ENCODE peak calls at places on chromosomes 4 and X, in nine cellular contexts. W is fibroblast of lung; T is frontal cortex; C is astrocyte of the cerebellum; I is cardiac fibroblast; H is adrenal gland; O is activated CD8-positive, alpha-beta T cell treated with anti-CD3 and anti-CD28 coated beads, Interleukin-2, amount 10 ng/mL, durations not matched to agents 7 days and 5 days; L is EL; U is HFFc6. D is an unnamed sample.

GRCh38 chr4:98530572-98530971 is 127.8 kb downstream of the TSPAN5 start:
- DNase-seq in W (no peak), T (no peak), C (no peak), I (no peak), H (no peak), O (no peak), L (no peak), U (no peak), D (no peak)

GRCh38 chrX:115588180-115588579 is 27.2 kb downstream of the PLS3 start:
- DNase-seq in W (no peak), T (no peak), C (no peak), I (no peak), H (no peak), O (no peak), L (no peak), U (no peak), D (no peak)

GRCh38 chrX:118100091-118100490 is 16.5 kb downstream of the KLHL13 start:
- DNase-seq in W (no peak), T (no peak), C (no peak), I (no peak), H (no peak), O (no peak), L (no peak), U (no peak), D (no peak)

GRCh38 chr4:103451341-103451740 is 253.2 kb upstream of the CENPE start:
- DNase-seq in W (no peak), T (no peak), C (no peak), I (no peak), H (no peak), O (no peak), L (no peak), U (no peak), D (no peak)

GRCh38 chrX:40152706-40153334 is 55.1 kb upstream of the BCOR start:
- DNase-seq in W (no peak), T (no peak), C (no peak), I (no peak), H (no peak), O (no peak), L (peak), U (no peak), D (peak)

GRCh38 chr4:139887378-139887801 is 221.8 kb downstream of the MGST2 start:
- DNase-seq in W (no peak), T (no peak), C (no peak), I (no peak), H (no peak), O (no peak), L (no peak), U (no peak), D (no peak)

GRCh38 chr4:158032733-158033415 is 140.0 kb downstream of the GASK1B start:
- DNase-seq in W (no peak), T (no peak), C (no peak), I (no peak), H (no peak), O (no peak), L (no peak), U (no peak), D (no peak)

GRCh38 chr4:1216869-1217294 is 32.0 kb downstream of the CTBP1 start:
- DNase-seq in W (no peak), T (no peak), C (no peak), I (no peak), H (no peak), O (peak), L (no peak), U (no peak), D (no peak)

GRCh38 chr4:5381981-5382441 is 326.3 kb downstream of the EVC2 start:
- DNase-seq in W (peak), T (no peak), C (no peak), I (peak), H (no peak), O (no peak), L (peak), U (peak), D (peak)

GRCh38 chrX:129741880-129742758 is 3.3 kb downstream of the XPNPEP2 start:
- DNase-seq in W (no peak), T (no peak), C (no peak), I (no peak), H (no peak), O (no peak), L (no peak), U (no peak), D (no peak)

GRCh38 chrX:33188286-33188685 is 23.1 kb downstream of the DMD start:
- DNase-seq in W (no peak), T (no peak), C (no peak), I (no peak), H (no peak), O (no peak), L (no peak), U (no peak), D (no peak)

GRCh38 chrX:120015145-120016067 is 62.1 kb downstream of the RHOXF2B start:
- DNase-seq in W (no peak), T (no peak), C (no peak), I (no peak), H (peak), O (no peak), L (no peak), U (no peak), D (no peak)

GRCh38 chrX:55240788-55241187 is 20.6 kb downstream of the PAGE5 start:
- DNase-seq in W (no peak), T (no peak), C (no peak), I (no peak), H (no peak), O (no peak), L (no peak), U (no peak), D (no peak)

GRCh38 chr4:1258457-1258856 is 9.5 kb upstream of the CTBP1 start:
- DNase-seq in W (no peak), T (no peak), C (no peak), I (no peak), H (no peak), O (no peak), L (no peak), U (no peak), D (no peak)

GRCh38 chrX:2767631-2768455 is 16.0 kb downstream of the XG start:
- DNase-seq in W (peak), T (no peak), C (no peak), I (peak), H (peak), O (no peak), L (peak), U (peak), D (peak)

GRCh38 chr4:15948826-15949225 is 10.3 kb upstream of the FGFBP1 start:
- DNase-seq in W (peak), T (no peak), C (no peak), I (no peak), H (no peak), O (no peak), L (no peak), U (no peak), D (no peak)

GRCh38 chr4:153555730-153556440 is 89.7 kb downstream of the TMEM131L start:
- DNase-seq in W (peak), T (no peak), C (peak), I (peak), H (peak), O (no peak), L (peak), U (peak), D (peak)

GRCh38 chrX:57364145-57364544 is 77.6 kb downstream of the FAAH2 start:
- DNase-seq in W (no peak), T (no peak), C (no peak), I (no peak), H (no peak), O (no peak), L (no peak), U (no peak), D (no peak)

GRCh38 chrX:67723580-67724351 is 179.9 kb downstream of the AR start:
- DNase-seq in W (no peak), T (no peak), C (no peak), I (no peak), H (no peak), O (no peak), L (no peak), U (no peak), D (no peak)

GRCh38 chr4:23773884-23774636 is 115.8 kb downstream of the PPARGC1A start:
- DNase-seq in W (no peak), T (no peak), C (no peak), I (no peak), H (no peak), O (no peak), L (no peak), U (no peak), D (no peak)

GRCh38 chr4:92305148-92305877 is 1.5 kb downstream of the GRID2 start:
- DNase-seq in W (peak), T (peak), C (peak), I (peak), H (peak), O (no peak), L (peak), U (no peak), D (no peak)

GRCh38 chr4:71974681-71975080 is 57.1 kb upstream of the NPFFR2 start:
- DNase-seq in W (peak), T (no peak), C (peak), I (peak), H (no peak), O (no peak), L (peak), U (no peak), D (peak)

GRCh38 chr4:3515646-3516045 is 16.6 kb downstream of the LRPAP1 start:
- DNase-seq in W (no peak), T (no peak), C (no peak), I (no peak), H (no peak), O (no peak), L (no peak), U (no peak), D (no peak)

GRCh38 chr4:83074086-83074704 is 39.2 kb downstream of the COPS4 start:
- DNase-seq in W (peak), T (peak), C (peak), I (peak), H (peak), O (peak), L (peak), U (peak), D (peak)

GRCh38 chr4:11904117-11904535 is 475.4 kb upstream of the HS3ST1 start:
- DNase-seq in W (peak), T (no peak), C (no peak), I (peak), H (peak), O (no peak), L (no peak), U (no peak), D (no peak)

GRCh38 chr4:138494931-138495330 is 252.8 kb upstream of the SLC7A11 start:
- DNase-seq in W (peak), T (no peak), C (no peak), I (peak), H (no peak), O (no peak), L (peak), U (peak), D (peak)

GRCh38 chr4:128583753-128584712 is 225.5 kb upstream of the JADE1 start:
- DNase-seq in W (no peak), T (no peak), C (no peak), I (no peak), H (no peak), O (no peak), L (no peak), U (no peak), D (no peak)

GRCh38 chrX:37361596-37361995 is 12.4 kb downstream of the PRRG1 start:
- DNase-seq in W (peak), T (no peak), C (no peak), I (no peak), H (no peak), O (no peak), L (peak), U (no peak), D (no peak)

GRCh38 chrX:9899640-9900075 is 67.5 kb upstream of the CLDN34 start:
- DNase-seq in W (peak), T (peak), C (no peak), I (peak), H (no peak), O (no peak), L (peak), U (peak), D (peak)

GRCh38 chrX:132834741-132835140 is 123.7 kb downstream of the HS6ST2 start:
- DNase-seq in W (no peak), T (no peak), C (no peak), I (no peak), H (no peak), O (no peak), L (no peak), U (no peak), D (no peak)

GRCh38 chr4:4416981-4417380 is 30.1 kb downstream of the NSG1 start:
- DNase-seq in W (no peak), T (no peak), C (no peak), I (no peak), H (no peak), O (no peak), L (no peak), U (no peak), D (no peak)

GRCh38 chr4:185286571-185286970 is 77.2 kb downstream of the SNX25 start:
- DNase-seq in W (peak), T (no peak), C (no peak), I (no peak), H (no peak), O (no peak), L (peak), U (peak), D (no peak)

GRCh38 chr4:123621072-123621705 is 224.6 kb downstream of the SPRY1 start:
- DNase-seq in W (peak), T (no peak), C (peak), I (peak), H (no peak), O (no peak), L (no peak), U (no peak), D (peak)

GRCh38 chrX:72685810-72686465 is 28.2 kb downstream of the PHKA1 start:
- DNase-seq in W (peak), T (no peak), C (no peak), I (no peak), H (no peak), O (no peak), L (no peak), U (no peak), D (no peak)

GRCh38 chr4:8221985-8222384 is 22.9 kb downstream of the SH3TC1 start:
- DNase-seq in W (no peak), T (no peak), C (no peak), I (no peak), H (no peak), O (no peak), L (no peak), U (no peak), D (no peak)

GRCh38 chrX:74431807-74432206 is 10.5 kb downstream of the SLC16A2 start:
- DNase-seq in W (no peak), T (no peak), C (no peak), I (no peak), H (no peak), O (no peak), L (no peak), U (no peak), D (no peak)

GRCh38 chrX:102976290-102976689 is 39.2 kb downstream of the RAB40AL start:
- DNase-seq in W (peak), T (no peak), C (no peak), I (no peak), H (no peak), O (no peak), L (peak), U (peak), D (no peak)

GRCh38 chr4:148026022-148026421 is 294.1 kb downstream of the ARHGAP10 start:
- DNase-seq in W (peak), T (no peak), C (peak), I (peak), H (no peak), O (no peak), L (peak), U (peak), D (no peak)

GRCh38 chrX:45322382-45322781 is 121.7 kb upstream of the DIPK2B start:
- DNase-seq in W (peak), T (peak), C (peak), I (peak), H (peak), O (peak), L (peak), U (peak), D (peak)

D was measured in A172.